ENCODE peak calls at places on chromosomes 12 and 14, in ten cellular contexts. W is IMR-90; T is AG04450; A is thoracic aorta; O is ovary; V is spleen; U is OCI-LY7; J is heart left ventricle; P is tibial nerve; N is CD8-positive, alpha-beta T cell. R is an unnamed sample.

GRCh38 chr12:48764521-48764920 is 24.4 kb downstream of the ADCY6 start:
- DNase-seq in U (no peak), J (no peak), T (no peak), N (no peak), W (no peak), A (no peak), V (no peak), O (no peak), P (no peak), R (no peak)

GRCh38 chr12:58967551-58967950 is 47.2 kb upstream of the LRIG3 start:
- DNase-seq in V (no peak), P (no peak), W (peak), J (no peak), T (no peak), U (no peak), O (no peak), A (no peak), N (no peak), R (no peak)

GRCh38 chr12:106304001-106304421 is 1.5 kb downstream of the TCP11L2 start:
- DNase-seq in J (no peak), P (no peak), V (no peak), U (no peak), N (no peak), T (no peak), A (no peak), W (no peak), O (no peak), R (peak)

GRCh38 chr12:4991373-4991772 is 52.3 kb upstream of the KCNA5 start:
- DNase-seq in P (no peak), U (no peak), N (no peak), V (no peak), O (no peak), W (no peak), A (no peak), T (no peak), J (no peak), R (no peak)

GRCh38 chr12:39959016-39959415 is 146.9 kb downstream of the SLC2A13 start:
- DNase-seq in N (no peak), T (no peak), U (no peak), A (no peak), V (no peak), W (no peak), J (no peak), O (no peak), P (no peak), R (no peak)

GRCh38 chr14:68099348-68100045 is 279.9 kb downstream of the RAD51B start:
- DNase-seq in O (no peak), T (no peak), W (no peak), V (no peak), J (no peak), U (no peak), A (no peak), P (no peak), N (no peak), R (peak)

GRCh38 chr12:64582862-64583261 is 27.4 kb upstream of the RASSF3 start:
- DNase-seq in N (no peak), U (no peak), J (no peak), A (no peak), O (no peak), V (no peak), P (no peak), W (no peak), T (no peak), R (no peak)

GRCh38 chr14:76687611-76688372 is 73.5 kb upstream of the VASH1 start:
- DNase-seq in U (no peak), W (no peak), O (no peak), V (no peak), P (no peak), J (no peak), A (no peak), N (no peak), T (no peak), R (no peak)

GRCh38 chr14:73422515-73422914 is 35.8 kb downstream of the NUMB start:
- DNase-seq in T (no peak), W (no peak), O (no peak), J (no peak), U (no peak), N (no peak), A (no peak), P (no peak), V (no peak), R (no peak)

GRCh38 chr12:121861549-121862254 is 3.0 kb upstream of the HPD start:
- DNase-seq in U (no peak), A (no peak), J (no peak), O (no peak), W (peak), V (no peak), P (no peak), N (no peak), T (no peak), R (no peak)

GRCh38 chr14:105141486-105142281 is 26.9 kb downstream of the JAG2 start:
- DNase-seq in W (no peak), O (peak), P (no peak), A (no peak), J (no peak), N (no peak), T (no peak), U (no peak), V (peak), R (no peak)

GRCh38 chr12:104342147-104342546 is 38.6 kb downstream of the EID3 start:
- DNase-seq in V (no peak), U (no peak), P (no peak), A (no peak), J (no peak), T (no peak), W (no peak), O (no peak), N (no peak), R (no peak)

GRCh38 chr12:70557583-70558263 is 79.5 kb downstream of the PTPRB start:
- DNase-seq in J (no peak), O (no peak), N (no peak), T (no peak), W (no peak), P (no peak), V (no peak), A (no peak), U (no peak), R (peak)

GRCh38 chr14:89125216-89125615 is 291.8 kb downstream of the FOXN3 start:
- DNase-seq in A (no peak), O (no peak), W (peak), P (no peak), V (no peak), N (no peak), J (no peak), T (no peak), U (no peak), R (no peak)

GRCh38 chr12:124422142-124422569 is 127.3 kb downstream of the RFLNA start:
- DNase-seq in W (no peak), J (no peak), P (no peak), U (no peak), T (no peak), V (no peak), O (peak), N (no peak), A (no peak), R (no peak)

GRCh38 chr14:95055318-95055717 is 102.0 kb downstream of the DICER1 start:
- DNase-seq in V (no peak), O (no peak), J (no peak), W (no peak), A (no peak), P (no peak), N (no peak), U (no peak), T (no peak), R (no peak)

GRCh38 chr14:23608454-23608853 is 27.7 kb upstream of the DHRS2 start:
- DNase-seq in P (no peak), O (no peak), J (peak), T (no peak), N (no peak), W (no peak), V (no peak), A (no peak), U (no peak), R (no peak)

GRCh38 chr12:128685903-128686475 is 137.8 kb downstream of the SLC15A4 start:
- DNase-seq in N (no peak), J (no peak), A (no peak), W (no peak), O (no peak), T (no peak), P (no peak), U (no peak), V (no peak), R (no peak)

GRCh38 chr12:96810477-96810876 is 96.6 kb upstream of the NEDD1 start:
- DNase-seq in N (no peak), T (no peak), O (no peak), V (no peak), W (no peak), U (no peak), P (no peak), J (no peak), A (no peak), R (no peak)

GRCh38 chr12:46373303-46374182 is 970 bp upstream of the SLC38A2 start:
- DNase-seq in U (peak), A (no peak), N (peak), P (peak), T (no peak), J (peak), O (peak), W (peak), V (peak), R (peak)

GRCh38 chr14:21825147-21825743 is 151.6 kb upstream of the OR4E1 start:
- DNase-seq in W (peak), V (no peak), T (no peak), U (peak), P (no peak), N (peak), J (no peak), A (no peak), O (no peak), R (peak)

GRCh38 chr12:40015360-40015759 is 90.5 kb downstream of the SLC2A13 start:
- DNase-seq in P (no peak), J (no peak), U (no peak), O (no peak), W (no peak), V (no peak), A (no peak), N (no peak), T (no peak), R (no peak)

GRCh38 chr12:49678711-49679110 is 28.5 kb downstream of the FMNL3 start:
- DNase-seq in P (no peak), J (no peak), N (no peak), W (peak), V (no peak), A (no peak), U (no peak), O (no peak), T (no peak), R (no peak)

GRCh38 chr12:110627500-110628195 is 13.7 kb downstream of the TCTN1 start:
- DNase-seq in V (no peak), J (no peak), P (no peak), N (no peak), W (no peak), A (no peak), U (peak), O (no peak), T (no peak), R (no peak)

GRCh38 chr12:46858368-46858767 is 32.6 kb upstream of the SLC38A4 start:
- DNase-seq in P (no peak), U (peak), J (no peak), V (no peak), O (no peak), A (no peak), W (no peak), T (no peak), N (no peak), R (no peak)

GRCh38 chr14:99213101-99213500 is 58.9 kb downstream of the BCL11B start:
- DNase-seq in W (no peak), V (peak), A (no peak), N (no peak), P (no peak), J (no peak), O (no peak), T (no peak), U (no peak), R (no peak)

GRCh38 chr14:23409475-23409874 is 1.4 kb upstream of the MYH6 start:
- DNase-seq in O (no peak), N (no peak), T (no peak), U (no peak), P (no peak), A (no peak), W (no peak), V (no peak), J (peak), R (no peak)

GRCh38 chr12:91127751-91128150 is 16.5 kb upstream of the LUM start:
- DNase-seq in J (no peak), A (no peak), T (no peak), P (no peak), W (peak), N (no peak), O (no peak), V (no peak), U (no peak), R (no peak)

GRCh38 chr14:96633096-96633495 is 130.9 kb downstream of the PAPOLA start:
- DNase-seq in N (no peak), O (no peak), U (no peak), J (no peak), A (no peak), W (no peak), T (no peak), V (no peak), P (no peak), R (no peak)

GRCh38 chr12:6384499-6385436 is 806 bp downstream of the LTBR start:
- DNase-seq in O (peak), T (no peak), A (no peak), W (no peak), U (no peak), J (peak), V (no peak), P (no peak), N (no peak), R (no peak)

GRCh38 chr12:68611094-68611818 is 557 bp downstream of the RAP1B start:
- DNase-seq in V (peak), W (peak), J (peak), U (peak), T (no peak), N (peak), A (no peak), O (peak), P (peak), R (peak)
- H3K27ac ChIP-seq in V (peak), W (peak), J (peak), U (peak), T (peak), N (peak), A (peak), O (peak), P (peak), R (peak)

GRCh38 chr14:102255401-102256190 is 49.4 kb downstream of the MOK start:
- DNase-seq in P (no peak), J (peak), T (peak), W (peak), A (no peak), V (no peak), U (no peak), O (peak), N (no peak), R (no peak)
- H3K27ac ChIP-seq in P (no peak), J (no peak), T (peak), W (peak), A (peak), V (no peak), U (no peak), O (peak), N (no peak), R (no peak)

DNA sequence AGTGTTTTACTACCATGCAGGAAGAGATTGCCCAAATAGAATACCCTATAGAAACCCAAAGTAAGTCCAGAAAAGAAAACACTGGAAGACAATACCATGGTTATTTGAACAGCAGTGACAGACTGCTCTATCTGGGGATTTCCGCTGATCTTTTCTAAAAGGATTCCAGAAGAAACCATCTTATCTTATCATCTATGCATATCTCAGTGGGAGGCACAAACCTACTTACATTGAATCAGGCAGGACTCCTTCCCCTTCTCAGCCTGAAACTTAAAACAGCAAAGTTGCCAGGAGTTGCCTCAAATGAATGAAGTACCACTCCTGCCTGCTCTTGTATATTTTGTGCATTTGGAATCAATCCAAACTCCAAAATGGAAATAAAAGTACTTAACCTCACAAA is 56.7 kb upstream of the NR2C1 start:
- DNase-seq in W (peak), T (no peak), P (no peak), V (no peak), U (no peak), N (no peak), A (no peak), J (no peak), O (no peak), R (no peak)
- H3K27ac ChIP-seq in W (no peak), T (no peak), P (no peak), V (no peak), U (no peak), N (no peak), A (no peak), J (no peak), O (no peak), R (no peak)

DNA sequence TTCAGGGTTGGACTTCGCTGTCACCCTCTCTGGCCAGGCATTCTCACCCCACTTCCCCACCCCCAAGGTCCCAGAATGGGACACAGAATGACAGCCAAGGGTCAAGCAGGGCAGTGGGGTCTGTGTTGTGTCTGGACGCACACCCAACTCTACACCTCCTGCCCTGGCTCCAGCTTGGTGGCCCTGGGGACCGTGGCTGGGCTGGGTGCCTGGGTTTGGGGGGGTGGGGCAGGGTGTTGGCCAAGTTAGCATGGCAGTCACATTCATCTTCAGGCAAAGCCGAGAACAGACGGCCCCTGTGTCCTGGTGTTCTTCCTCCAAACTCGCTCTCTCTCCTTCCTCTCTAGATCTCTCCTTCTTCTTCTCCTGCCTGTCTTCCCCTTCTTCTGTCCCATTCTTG is 5.6 kb downstream of the LRP1 start:
- DNase-seq in U (no peak), A (no peak), W (no peak), J (peak), V (peak), P (no peak), N (no peak), O (no peak), T (no peak), R (peak)
- H3K27ac ChIP-seq in U (no peak), A (peak), W (peak), J (peak), V (no peak), P (peak), N (no peak), O (peak), T (peak), R (peak)

GRCh38 chr14:50932592-50933500 is 11.4 kb downstream of the PYGL start:
- DNase-seq in O (no peak), P (no peak), J (no peak), A (no peak), V (no peak), W (peak), N (no peak), T (no peak), U (no peak), R (no peak)

GRCh38 chr14:50937800-50938199 is 6.5 kb downstream of the PYGL start:
- DNase-seq in O (no peak), J (no peak), P (no peak), T (no peak), A (no peak), V (no peak), N (no peak), W (no peak), U (no peak), R (no peak)

GRCh38 chr14:50935126-50936090 is 8.9 kb downstream of the PYGL start:
- DNase-seq in T (no peak), U (no peak), V (no peak), N (no peak), O (no peak), W (no peak), J (no peak), A (no peak), P (no peak), R (no peak)

GRCh38 chr14:50937325-50937724 is 7.0 kb downstream of the PYGL start:
- DNase-seq in U (no peak), W (peak), J (no peak), N (no peak), A (no peak), P (no peak), T (no peak), O (no peak), V (no peak), R (no peak)

DNA sequence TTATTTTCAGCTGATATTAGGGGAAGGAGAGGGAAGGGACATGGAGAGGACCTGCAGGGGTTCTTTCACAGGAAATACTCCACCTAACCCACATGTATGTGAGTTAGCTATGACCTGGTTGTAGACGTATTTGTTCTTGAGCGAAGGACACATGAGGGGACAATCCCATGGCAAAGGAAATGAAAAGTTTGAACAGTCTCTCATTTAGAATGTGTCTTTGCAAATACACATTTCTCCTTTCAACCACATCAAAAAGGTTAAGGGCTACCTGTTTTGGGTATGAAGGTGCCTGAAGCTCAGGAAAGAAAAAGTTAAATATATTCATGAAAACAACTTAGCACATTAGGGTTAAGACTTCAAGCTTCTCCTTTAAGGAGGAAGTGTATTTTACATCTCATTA is 7.4 kb downstream of the PYGL start:
- DNase-seq in V (no peak), P (no peak), U (no peak), W (no peak), A (no peak), T (no peak), O (no peak), J (no peak), N (no peak), R (no peak)
- H3K27ac ChIP-seq in V (peak), P (no peak), U (no peak), W (no peak), A (no peak), T (no peak), O (no peak), J (no peak), N (no peak), R (no peak)

DNA sequence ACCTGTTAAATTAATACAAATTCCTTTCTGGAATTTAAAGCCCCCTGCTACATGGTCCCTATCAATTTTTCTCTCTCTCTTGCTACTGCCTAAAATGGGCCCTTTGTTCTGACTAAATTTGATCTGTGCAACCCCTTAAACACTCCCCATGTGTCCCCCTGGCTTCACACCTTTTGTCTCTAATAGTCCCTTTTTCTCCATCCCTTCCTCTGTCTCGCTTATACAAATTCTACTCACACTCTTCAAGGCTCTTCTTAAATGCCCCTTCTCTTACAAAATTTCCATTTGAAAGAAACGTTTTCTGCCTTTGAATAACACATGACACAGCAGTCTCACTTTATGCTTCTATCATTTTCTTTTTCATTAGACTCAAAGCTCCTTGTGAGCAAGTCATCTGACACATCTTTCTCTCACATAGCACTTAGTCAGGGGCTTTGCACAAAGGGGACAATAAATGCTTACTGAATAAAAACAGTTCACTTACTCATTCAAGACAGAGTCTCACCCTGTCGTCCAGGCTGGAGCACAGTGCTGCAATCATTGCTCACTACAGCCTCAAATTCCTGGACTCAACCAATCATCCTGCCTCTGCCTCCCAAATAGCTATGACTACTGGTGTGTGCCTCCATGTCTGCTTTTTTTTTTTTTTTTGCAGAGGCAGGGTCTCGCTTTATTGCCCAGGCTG is 41.5 kb upstream of the NR2C1 start:
- DNase-seq in W (peak), J (no peak), T (no peak), P (no peak), U (no peak), O (no peak), N (no peak), A (no peak), V (no peak), R (no peak)
- H3K27ac ChIP-seq in W (no peak), J (no peak), T (no peak), P (no peak), U (no peak), O (no peak), N (no peak), A (no peak), V (no peak), R (no peak)

R was measured in caudate nucleus.